ENCODE peak calls at places on chromosomes 4 and X, in nine cellular contexts. B, Q, E, D, R, T, J, M and U are unnamed samples.

GRCh38 chrX:94051926-94052325 is 377.9 kb downstream of the FAM133A start:
- DNase-seq in M (no peak), R (no peak), D (no peak), Q (no peak), B (no peak), T (no peak), J (no peak), E (no peak), U (no peak)

GRCh38 chr4:127783026-127783769 is 1.1 kb downstream of the HSPA4L start:
- DNase-seq in B (peak), Q (peak), M (peak), D (peak), J (no peak), T (no peak), E (peak), R (peak), U (no peak)

GRCh38 chr4:140069068-140069467 is 84.9 kb downstream of the MAML3 start:
- DNase-seq in E (peak), R (peak), M (no peak), Q (no peak), J (no peak), B (peak), T (no peak), D (peak), U (no peak)

GRCh38 chrX:131394384-131394783 is 105.3 kb upstream of the IGSF1 start:
- DNase-seq in B (no peak), M (no peak), J (no peak), D (no peak), E (no peak), R (no peak), T (no peak), Q (no peak), U (no peak)

GRCh38 chr4:77120888-77121508 is 36.0 kb upstream of the CCNG2 start:
- DNase-seq in D (no peak), Q (no peak), R (no peak), M (no peak), J (no peak), T (peak), B (no peak), E (no peak), U (no peak)

GRCh38 chr4:82360298-82361177 is 13.3 kb downstream of the HNRNPD start:
- DNase-seq in Q (no peak), D (peak), E (peak), R (peak), J (no peak), M (no peak), B (no peak), T (no peak), U (no peak)

GRCh38 chrX:153226344-153227190 is 47.5 kb downstream of the MAGEA1 start:
- DNase-seq in M (no peak), T (no peak), B (no peak), Q (peak), J (no peak), D (peak), E (peak), R (peak), U (no peak)

GRCh38 chr4:128830906-128831525 is 21.5 kb downstream of the JADE1 start:
- DNase-seq in D (no peak), B (no peak), E (no peak), T (peak), M (no peak), R (no peak), J (no peak), Q (no peak), U (no peak)

GRCh38 chrX:151970661-151971060 is 3.8 kb downstream of the GABRE start:
- DNase-seq in M (peak), T (no peak), R (peak), B (peak), E (peak), J (peak), D (peak), Q (peak), U (peak)

GRCh38 chr4:123661080-123661737 is 264.6 kb downstream of the SPRY1 start:
- DNase-seq in J (no peak), T (no peak), M (no peak), Q (no peak), E (peak), B (no peak), R (peak), D (no peak), U (no peak)

GRCh38 chr4:41734366-41734765 is 14.2 kb downstream of the PHOX2B start:
- DNase-seq in B (no peak), T (no peak), E (no peak), M (no peak), R (no peak), J (no peak), Q (no peak), D (no peak), U (no peak)

GRCh38 chr4:3629665-3630064 is 97.4 kb upstream of the LRPAP1 start:
- DNase-seq in T (no peak), D (no peak), E (no peak), J (no peak), R (no peak), B (no peak), Q (peak), M (no peak), U (no peak)

GRCh38 chrX:154827624-154828408 is 6.6 kb downstream of the SMIM9 start:
- DNase-seq in T (peak), Q (no peak), E (no peak), R (no peak), J (no peak), D (no peak), M (no peak), B (no peak), U (no peak)

GRCh38 chr4:100590308-100590707 is 72.5 kb upstream of the EMCN start:
- DNase-seq in D (peak), J (no peak), R (no peak), M (no peak), B (no peak), Q (no peak), T (no peak), E (peak), U (no peak)

GRCh38 chr4:10605746-10606482 is 78.7 kb downstream of the CLNK start:
- DNase-seq in Q (peak), B (no peak), R (no peak), M (no peak), D (peak), T (no peak), J (no peak), E (peak), U (no peak)

GRCh38 chr4:73589261-73589847 is 30.9 kb downstream of the RASSF6 start:
- DNase-seq in R (peak), T (peak), Q (no peak), M (no peak), B (no peak), J (peak), D (peak), E (peak), U (no peak)

GRCh38 chr4:109989044-109989443 is 76.4 kb downstream of the EGF start:
- DNase-seq in B (no peak), M (no peak), D (peak), Q (peak), T (no peak), J (no peak), E (no peak), R (peak), U (no peak)

GRCh38 chrX:13646154-13646549 is 6.8 kb upstream of the TCEANC start:
- DNase-seq in R (peak), Q (no peak), T (peak), M (no peak), D (peak), J (no peak), E (peak), B (peak), U (no peak)

GRCh38 chrX:16469870-16470269 is 180.1 kb upstream of the S100G start:
- DNase-seq in E (no peak), B (no peak), T (peak), R (no peak), D (no peak), M (no peak), Q (no peak), J (no peak), U (no peak)

GRCh38 chrX:124293810-124294209 is 38.6 kb upstream of the TEX13D start:
- DNase-seq in T (no peak), J (no peak), M (no peak), Q (no peak), D (no peak), E (no peak), B (no peak), R (no peak), U (no peak)

GRCh38 chrX:123358457-123358856 is 174.4 kb downstream of the GRIA3 start:
- DNase-seq in J (no peak), R (no peak), Q (no peak), T (no peak), M (no peak), D (no peak), B (no peak), E (no peak), U (no peak)

GRCh38 chrX:10016516-10017132 is 49.5 kb downstream of the CLDN34 start:
- DNase-seq in J (no peak), T (no peak), B (no peak), R (no peak), M (no peak), E (peak), D (no peak), Q (no peak), U (no peak)

GRCh38 chr4:26719954-26720552 is 136.2 kb downstream of the TBC1D19 start:
- DNase-seq in Q (no peak), M (no peak), J (no peak), B (no peak), E (peak), D (no peak), T (no peak), R (peak), U (no peak)

GRCh38 chr4:25030283-25031076 is at the start of gene LGI2:
- DNase-seq in E (no peak), T (no peak), J (no peak), B (peak), D (no peak), Q (no peak), M (no peak), R (peak), U (no peak)

GRCh38 chr4:173852775-173853174 is 322.7 kb upstream of the HAND2 start:
- DNase-seq in B (no peak), T (peak), R (no peak), Q (no peak), J (no peak), D (no peak), E (no peak), M (no peak), U (no peak)

GRCh38 chrX:6325437-6325836 is 96.8 kb upstream of the NLGN4X start:
- DNase-seq in T (no peak), E (no peak), R (no peak), J (no peak), M (no peak), D (no peak), Q (no peak), B (no peak), U (no peak)

GRCh38 chr4:119540249-119540648 is 88.4 kb downstream of the PDE5A start:
- DNase-seq in M (no peak), E (no peak), R (no peak), B (no peak), J (no peak), Q (no peak), T (no peak), D (peak), U (no peak)

GRCh38 chr4:174314274-174314673 is 30.6 kb downstream of the CEP44 start:
- DNase-seq in B (no peak), Q (no peak), E (no peak), T (no peak), R (no peak), D (no peak), J (no peak), M (no peak), U (no peak)

GRCh38 chr4:106062452-106062875 is 167.2 kb downstream of the NPNT start:
- DNase-seq in B (no peak), M (no peak), E (peak), T (no peak), Q (no peak), D (peak), J (peak), R (peak), U (no peak)

GRCh38 chrX:39982927-39983326 is 114.8 kb downstream of the BCOR start:
- DNase-seq in Q (no peak), M (no peak), T (no peak), D (no peak), R (no peak), J (no peak), B (no peak), E (no peak), U (no peak)

GRCh38 chrX:25003066-25003849 is 12.5 kb downstream of the ARX start:
- DNase-seq in E (no peak), D (no peak), B (no peak), Q (no peak), M (no peak), J (no peak), T (peak), R (no peak), U (no peak)
- H3K4me3 ChIP-seq in E (no peak), D (no peak), B (no peak), Q (no peak), M (peak), J (no peak), T (peak), R (no peak), U (no peak)

DNA sequence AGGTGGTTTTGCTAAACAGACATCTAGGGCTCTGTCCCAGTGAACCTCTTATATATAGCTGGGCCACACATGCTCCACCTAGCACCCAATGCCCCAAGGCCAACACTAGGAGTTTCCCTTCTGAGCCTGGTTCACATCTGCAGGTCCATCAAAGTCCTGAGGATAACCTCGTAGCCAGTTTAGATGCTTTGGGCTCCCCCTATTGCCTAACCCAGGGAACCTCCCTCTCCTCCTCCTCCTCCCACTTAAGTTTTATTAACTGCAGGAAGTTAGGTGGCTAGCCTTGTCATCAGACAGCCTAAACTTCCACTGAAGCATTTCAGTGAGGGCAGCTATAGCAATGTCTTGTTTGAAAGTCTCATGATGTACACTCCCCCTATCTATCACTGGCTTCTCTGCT is 88.0 kb downstream of the GUCY2F start:
- DNase-seq in M (no peak), R (no peak), D (peak), J (no peak), Q (no peak), B (no peak), E (no peak), T (peak), U (no peak)
- TF ChIP-seq CTCF in M (no peak), R (no peak), D (peak), J (no peak), Q (no peak), B (no peak), E (no peak), T (peak), U (no peak)

DNA sequence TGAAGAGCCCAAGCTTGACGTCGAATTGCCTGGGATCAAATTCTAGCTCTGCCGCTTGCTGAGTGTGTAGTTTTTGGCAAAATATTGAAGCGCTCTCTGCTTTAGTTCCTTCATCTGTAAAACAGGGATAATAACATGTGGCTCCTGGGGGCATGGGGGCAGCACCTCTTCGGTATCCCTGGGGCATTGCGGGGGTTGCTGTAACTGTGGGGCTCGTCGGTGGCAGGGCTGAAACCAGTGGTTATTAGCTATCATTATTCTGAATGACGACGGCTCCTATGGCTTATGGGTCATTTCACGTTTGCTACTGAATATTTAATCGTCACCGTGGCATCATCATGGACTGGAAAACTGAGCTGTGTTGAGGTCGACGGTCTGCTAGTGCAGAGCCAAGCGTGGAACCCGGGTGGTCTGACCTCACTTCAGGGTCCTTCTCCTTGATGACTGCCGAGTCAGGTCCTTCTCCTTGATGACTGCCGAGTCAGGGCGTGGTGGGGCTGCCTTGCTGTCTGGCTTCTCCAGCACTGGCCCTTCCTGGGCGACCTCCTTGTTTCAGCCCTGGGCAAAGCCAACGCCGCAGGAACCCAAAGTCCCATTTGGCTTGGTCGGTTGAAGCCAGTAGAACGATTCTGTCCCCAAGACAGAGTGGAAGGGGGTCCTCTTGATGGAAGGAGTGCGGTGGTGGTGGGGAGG is 41.1 kb downstream of the PSAPL1 start:
- DNase-seq in T (no peak), M (no peak), D (no peak), B (no peak), E (no peak), R (no peak), J (no peak), Q (no peak), U (no peak)
- H3K4me3 ChIP-seq in T (no peak), M (no peak), D (no peak), B (no peak), E (no peak), R (no peak), J (no peak), Q (no peak), U (no peak)

GRCh38 chrX:69031181-69031580 is 134.1 kb downstream of the PJA1 start:
- DNase-seq in Q (no peak), J (no peak), D (no peak), B (no peak), R (no peak), M (no peak), E (peak), T (no peak), U (no peak)
- TF ChIP-seq CTCF in Q (peak), J (peak), D (no peak), B (no peak), R (peak), M (no peak), E (peak), T (no peak), U (no peak)

GRCh38 chr4:52701207-52701606 is 42.1 kb upstream of the USP46 start:
- DNase-seq in E (no peak), R (no peak), T (peak), J (no peak), B (no peak), Q (no peak), D (no peak), M (no peak), U (no peak)
- H3K4me3 ChIP-seq in E (no peak), R (no peak), T (no peak), J (no peak), B (no peak), Q (no peak), D (no peak), M (no peak), U (no peak)

GRCh38 chr4:155494037-155494718 is 117.4 kb upstream of the MAP9 start:
- DNase-seq in E (no peak), D (no peak), B (no peak), M (no peak), J (no peak), T (no peak), Q (no peak), R (no peak), U (no peak)
- TF ChIP-seq CTCF in E (no peak), D (no peak), B (no peak), M (no peak), J (no peak), T (no peak), Q (no peak), R (no peak), U (no peak)

DNA sequence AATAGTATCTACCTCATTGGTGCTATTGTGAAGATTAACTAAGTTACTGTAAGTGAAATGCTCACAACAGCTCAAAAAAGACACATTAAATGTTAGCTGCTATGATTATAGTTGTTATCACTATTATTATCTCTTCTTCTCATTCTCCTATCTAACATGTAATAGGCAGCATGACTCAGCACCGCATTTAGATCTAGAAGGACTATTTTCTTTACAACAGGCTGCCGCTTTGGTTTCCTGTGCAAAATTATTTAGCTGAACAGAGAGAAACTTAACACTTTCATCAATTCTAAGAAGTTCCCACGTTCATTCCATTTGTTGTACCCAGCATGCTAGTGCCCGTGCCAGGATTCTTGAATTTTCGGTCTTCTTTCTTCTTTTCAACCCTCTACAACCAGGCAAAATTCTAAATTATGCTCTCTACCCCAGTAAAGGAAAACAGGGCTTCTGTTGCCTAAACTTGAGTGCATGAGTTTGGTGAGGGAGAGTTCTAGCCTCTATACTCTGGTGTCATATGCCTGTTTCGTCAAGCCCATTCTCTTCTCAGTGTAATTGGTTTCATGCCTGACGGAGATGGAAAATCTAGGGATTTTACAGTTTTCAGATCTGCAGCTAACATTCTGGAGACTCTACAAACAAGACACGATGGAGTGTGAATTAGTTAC is 378.9 kb downstream of the PPP1R2C start:
- DNase-seq in M (no peak), T (no peak), R (no peak), E (peak), J (no peak), B (no peak), D (no peak), Q (no peak), U (no peak)
- H3K4me3 ChIP-seq in M (no peak), T (no peak), R (no peak), E (no peak), J (no peak), B (no peak), D (no peak), Q (no peak), U (no peak)